ENCODE peak calls at places on chromosomes 7 and 10, in eight cellular contexts. H, S, G, P, X, Q, Y and M are unnamed samples.

GRCh38 chr10:47020491-47020890 is 109.3 kb downstream of the PTPN20 start:
- DNase-seq in H (no peak), S (no peak), G (peak), P (no peak), X (no peak), Q (no peak), Y (no peak), M (peak)

GRCh38 chr10:178208-178607 is 43.0 kb downstream of the ZMYND11 start:
- DNase-seq in H (no peak), S (peak), G (no peak), P (no peak), X (no peak), Q (no peak), Y (peak), M (no peak)

GRCh38 chr10:102720775-102721301 is 6.4 kb downstream of the SFXN2 start:
- DNase-seq in H (no peak), S (no peak), G (no peak), P (no peak), X (no peak), Q (no peak), Y (no peak), M (no peak)

GRCh38 chr10:16891375-16892313 is 74.4 kb upstream of the RSU1 start:
- DNase-seq in H (peak), S (peak), G (peak), P (no peak), X (peak), Q (peak), Y (no peak), M (peak)

GRCh38 chr7:28724563-28724962 is 233.6 kb downstream of the TRIL start:
- DNase-seq in H (no peak), S (no peak), G (no peak), P (no peak), X (no peak), Q (no peak), Y (no peak), M (no peak)

GRCh38 chr7:924541-925231 is 29.8 kb downstream of the ADAP1 start:
- DNase-seq in H (no peak), S (no peak), G (peak), P (no peak), X (peak), Q (no peak), Y (no peak), M (peak)

GRCh38 chr10:70564901-70565351 is 37.6 kb downstream of the PRF1 start:
- DNase-seq in H (no peak), S (no peak), G (peak), P (no peak), X (no peak), Q (no peak), Y (no peak), M (peak)

GRCh38 chr7:17367502-17367901 is 69.0 kb downstream of the AHR start:
- DNase-seq in H (no peak), S (no peak), G (no peak), P (no peak), X (no peak), Q (no peak), Y (no peak), M (no peak)

GRCh38 chr10:97058521-97058920 is 127.2 kb downstream of the SLIT1 start:
- DNase-seq in H (no peak), S (no peak), G (no peak), P (no peak), X (no peak), Q (no peak), Y (no peak), M (peak)

GRCh38 chr7:154929006-154929726 is 73.8 kb downstream of the PAXIP1 start:
- DNase-seq in H (no peak), S (no peak), G (peak), P (no peak), X (no peak), Q (no peak), Y (no peak), M (no peak)

GRCh38 chr10:127790165-127790564 is 53.2 kb downstream of the FOXI2 start:
- DNase-seq in H (no peak), S (no peak), G (no peak), P (no peak), X (no peak), Q (no peak), Y (no peak), M (no peak)

GRCh38 chr10:108393111-108393510 is 1228.6 kb upstream of the SORCS1 start:
- DNase-seq in H (no peak), S (peak), G (no peak), P (no peak), X (no peak), Q (no peak), Y (no peak), M (no peak)

GRCh38 chr10:93085272-93085859 is 11.7 kb downstream of the CYP26A1 start:
- DNase-seq in H (no peak), S (no peak), G (no peak), P (no peak), X (no peak), Q (no peak), Y (no peak), M (no peak)

GRCh38 chr10:95485445-95485844 is 75.7 kb downstream of the SORBS1 start:
- DNase-seq in H (no peak), S (no peak), G (no peak), P (no peak), X (no peak), Q (no peak), Y (no peak), M (no peak)

GRCh38 chr10:78177431-78178185 is 143.9 kb downstream of the RPS24 start:
- DNase-seq in H (no peak), S (no peak), G (no peak), P (no peak), X (no peak), Q (no peak), Y (no peak), M (peak)